ENCODE peak calls at places on chromosomes 7 and 10, in nine cellular contexts. A is cardiac muscle cell, H is dorsolateral prefrontal cortex, C is osteoblast, J is fibroblast of the aortic adventitia, D is NB4, Y is sigmoid colon, X is hepatocyte, P is A549. L is an unnamed sample.

GRCh38 chr10:44994752-44995530 is 5.8 kb upstream of the ZNF22 start:
- DNase-seq in P (no peak), H (no peak), X (no peak), A (no peak), Y (peak), D (no peak), C (no peak), J (no peak), L (no peak)

GRCh38 chr7:112420236-112420945 is 29.9 kb upstream of the IFRD1 start:
- DNase-seq in C (no peak), P (no peak), H (no peak), J (peak), D (no peak), X (no peak), Y (no peak), A (no peak), L (peak)

GRCh38 chr10:14158575-14158974 is 172.1 kb downstream of the FRMD4A start:
- DNase-seq in H (no peak), X (no peak), A (no peak), P (no peak), D (no peak), J (no peak), C (no peak), Y (no peak), L (no peak)

GRCh38 chr10:113442340-113442739 is 110.5 kb upstream of the HABP2 start:
- DNase-seq in Y (no peak), H (no peak), X (no peak), A (no peak), J (no peak), P (no peak), C (no peak), D (peak), L (no peak)

GRCh38 chr10:58412502-58412961 is 27.3 kb downstream of the TFAM start:
- DNase-seq in Y (no peak), A (no peak), D (no peak), H (no peak), X (no peak), J (peak), C (peak), P (peak), L (peak)

GRCh38 chr10:78594938-78595645 is 473.7 kb upstream of the ZMIZ1 start:
- DNase-seq in C (no peak), Y (no peak), A (no peak), D (no peak), H (no peak), J (no peak), P (no peak), X (no peak), L (no peak)

GRCh38 chr10:78927257-78927995 is 141.3 kb upstream of the ZMIZ1 start:
- DNase-seq in C (no peak), Y (no peak), P (no peak), X (no peak), D (no peak), A (no peak), J (no peak), H (no peak), L (no peak)

GRCh38 chr10:47090042-47090441 is 178.8 kb downstream of the PTPN20 start:
- DNase-seq in A (no peak), X (no peak), P (no peak), C (no peak), Y (no peak), J (no peak), D (no peak), H (no peak), L (no peak)

GRCh38 chr10:107022600-107023354 is 141.7 kb downstream of the SORCS1 start:
- DNase-seq in Y (no peak), A (no peak), H (no peak), X (no peak), D (no peak), P (no peak), C (no peak), J (no peak), L (no peak)

GRCh38 chr7:18583305-18583704 is 87.8 kb downstream of the HDAC9 start:
- DNase-seq in X (peak), J (peak), D (no peak), Y (no peak), P (no peak), A (peak), H (no peak), C (no peak), L (peak)

GRCh38 chr10:62647375-62648092 is 157.0 kb upstream of the ADO start:
- DNase-seq in D (no peak), C (no peak), A (no peak), J (no peak), P (no peak), H (no peak), Y (no peak), X (no peak), L (no peak)

GRCh38 chr10:112246-112645 is 23.0 kb upstream of the ZMYND11 start:
- DNase-seq in Y (no peak), J (no peak), H (no peak), P (no peak), A (no peak), X (peak), C (no peak), D (no peak), L (no peak)

GRCh38 chr7:81534996-81535395 is 234.9 kb downstream of the HGF start:
- DNase-seq in D (no peak), C (peak), P (no peak), X (no peak), A (no peak), Y (no peak), H (no peak), J (peak), L (peak)

GRCh38 chr7:68206946-68207485 is 1210.4 kb downstream of the TYW1 start:
- DNase-seq in J (no peak), A (no peak), P (no peak), D (no peak), X (no peak), H (no peak), Y (no peak), C (no peak), L (no peak)

GRCh38 chr7:68793513-68793912 is 804.8 kb upstream of the AUTS2 start:
- DNase-seq in Y (no peak), P (no peak), J (no peak), A (no peak), H (no peak), X (no peak), C (no peak), D (no peak), L (no peak)

GRCh38 chr7:73894851-73895441 is 34.0 kb downstream of the TMEM270 start:
- DNase-seq in J (peak), C (peak), P (peak), X (no peak), D (no peak), Y (peak), H (no peak), A (no peak), L (peak)

GRCh38 chr7:23471090-23471859 is 984 bp upstream of the IGF2BP3 start:
- DNase-seq in J (peak), C (peak), P (peak), D (peak), Y (no peak), H (no peak), A (peak), X (peak), L (no peak)

GRCh38 chr7:23472046-23472445 is 1.8 kb upstream of the IGF2BP3 start:
- DNase-seq in P (no peak), D (peak), A (no peak), X (no peak), H (no peak), C (peak), Y (no peak), J (no peak), L (no peak)

GRCh38 chr7:23472974-23473847 is 2.9 kb upstream of the IGF2BP3 start:
- DNase-seq in J (no peak), D (peak), C (peak), P (no peak), H (no peak), X (no peak), Y (no peak), A (no peak), L (no peak)

GRCh38 chr7:23473848-23474097 is 3.5 kb upstream of the IGF2BP3 start:
- DNase-seq in H (no peak), X (peak), D (peak), Y (no peak), A (peak), C (no peak), J (no peak), P (no peak), L (no peak)

GRCh38 chr7:23472556-23472955 is 2.3 kb upstream of the IGF2BP3 start:
- DNase-seq in D (no peak), X (no peak), C (no peak), H (no peak), P (no peak), A (no peak), J (no peak), Y (no peak), L (no peak)
- H3K4me3 ChIP-seq in D (peak), X (peak), C (no peak), H (no peak), P (peak), A (peak), J (no peak), Y (no peak), L (no peak)

GRCh38 chr7:17300012-17300411 is 1.6 kb downstream of the AHR start:
- DNase-seq in H (no peak), J (no peak), P (no peak), X (no peak), A (no peak), D (no peak), C (no peak), Y (no peak), L (no peak)

GRCh38 chr7:17301491-17302101 is 3.1 kb downstream of the AHR start:
- DNase-seq in P (no peak), H (no peak), X (peak), C (peak), D (peak), Y (peak), J (peak), A (peak), L (peak)

GRCh38 chr7:17304926-17305325 is 6.5 kb downstream of the AHR start:
- DNase-seq in P (peak), A (no peak), C (no peak), H (no peak), D (peak), X (peak), J (peak), Y (no peak), L (peak)

GRCh38 chr7:17305387-17306171 is 7.1 kb downstream of the AHR start:
- DNase-seq in Y (no peak), A (no peak), X (no peak), P (no peak), C (no peak), D (no peak), J (no peak), H (no peak), L (no peak)

DNA sequence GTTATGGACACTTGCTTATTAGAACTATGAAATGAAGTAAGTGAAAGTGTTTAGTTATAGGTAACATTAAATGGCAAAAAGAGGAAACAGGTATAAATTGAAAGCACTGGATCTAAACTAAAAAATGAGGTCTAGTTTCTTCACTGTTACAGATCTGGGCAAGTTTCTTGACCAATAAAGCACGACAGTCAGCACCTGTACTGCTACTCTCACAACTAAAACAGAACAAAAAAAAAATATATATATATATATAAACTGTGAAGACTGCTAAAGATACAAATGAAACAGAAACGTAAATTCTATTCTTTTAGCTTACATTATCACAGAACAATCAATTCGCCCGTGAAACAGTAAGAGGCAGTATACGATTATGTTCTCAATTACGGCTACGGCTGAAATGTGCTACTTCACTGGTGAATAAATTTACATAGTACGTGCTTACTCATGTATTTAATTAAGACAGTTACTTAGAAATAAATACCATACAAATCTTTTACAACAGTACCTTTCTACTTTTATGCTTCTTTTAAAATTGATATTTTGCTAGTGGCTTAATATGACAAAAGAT is 4.2 kb downstream of the AHR start:
- DNase-seq in C (no peak), J (peak), P (no peak), A (no peak), H (no peak), Y (no peak), D (peak), X (peak), L (peak)
- TF ChIP-seq CTCF in C (peak), J (no peak), P (peak), A (peak), H (peak), Y (no peak), D (no peak), X (peak), L (peak)

GRCh38 chr7:38369816-38370493 is 96.5 kb upstream of the TARP start:
- DNase-seq in X (peak), Y (peak), A (peak), H (peak), D (peak), C (peak), P (peak), J (peak), L (peak)
- H3K4me3 ChIP-seq in X (no peak), Y (peak), A (no peak), H (no peak), D (no peak), C (no peak), P (no peak), J (no peak), L (no peak)

GRCh38 chr10:84205049-84205852 is 10.9 kb downstream of the CDHR1 start:
- DNase-seq in J (peak), D (peak), H (peak), X (peak), C (peak), P (peak), A (peak), Y (no peak), L (peak)
- TF ChIP-seq CTCF in J (peak), D (peak), H (peak), X (peak), C (peak), P (peak), A (peak), Y (peak), L (peak)

DNA sequence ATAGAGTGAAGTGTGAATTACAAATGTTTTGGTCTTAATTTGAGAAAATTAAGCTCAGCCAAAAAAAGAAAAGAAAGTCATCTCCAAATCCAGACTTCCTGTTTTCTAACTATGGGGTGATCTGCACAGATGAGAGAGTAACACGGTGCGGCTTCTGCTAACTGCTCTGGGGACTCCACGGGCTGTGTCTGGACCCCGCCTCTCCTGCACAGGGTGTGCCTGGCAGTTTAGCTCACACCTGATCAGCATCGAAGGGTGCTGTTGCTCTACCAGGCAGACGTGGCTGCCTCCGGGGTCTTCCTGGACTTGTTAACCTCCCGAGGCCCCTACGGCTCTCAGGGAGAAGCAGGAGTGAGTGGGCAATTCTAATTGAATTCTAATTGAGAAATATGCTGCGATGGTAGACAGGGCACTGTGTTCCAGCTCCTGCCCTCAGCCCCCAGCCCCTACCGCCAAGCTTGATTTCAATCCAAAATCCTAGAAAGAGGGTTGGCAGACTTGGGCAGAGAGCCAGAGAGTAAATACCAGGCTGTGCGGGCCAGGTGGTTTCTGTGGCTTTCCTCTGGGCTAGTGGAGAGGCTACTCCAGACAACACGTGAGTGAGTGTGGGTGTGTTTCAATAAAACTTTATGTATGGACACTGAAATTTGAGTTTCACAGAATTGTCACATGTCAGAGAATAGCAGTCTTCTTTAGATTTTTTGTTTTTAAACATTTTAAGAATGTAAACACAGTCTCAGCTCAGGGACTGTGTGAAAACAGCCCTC is 13.4 kb downstream of the SHH start:
- DNase-seq in D (peak), X (no peak), Y (no peak), P (no peak), J (no peak), H (peak), A (no peak), C (peak), L (no peak)
- H3K4me3 ChIP-seq in D (no peak), X (no peak), Y (no peak), P (no peak), J (no peak), H (no peak), A (no peak), C (peak), L (no peak)

GRCh38 chr10:123642697-123643096 is 23.5 kb upstream of the GPR26 start:
- DNase-seq in Y (no peak), C (no peak), H (no peak), D (no peak), P (no peak), A (no peak), X (peak), J (no peak), L (no peak)
- TF ChIP-seq CTCF in Y (no peak), C (no peak), H (no peak), D (no peak), P (peak), A (no peak), X (peak), J (no peak), L (no peak)

GRCh38 chr7:27464970-27465369 is 197.7 kb downstream of the HIBADH start:
- DNase-seq in A (no peak), D (no peak), Y (no peak), X (no peak), P (no peak), H (no peak), J (no peak), C (no peak), L (no peak)
- H3K4me3 ChIP-seq in A (no peak), D (no peak), Y (no peak), X (no peak), P (no peak), H (no peak), J (no peak), C (no peak), L (no peak)

DNA sequence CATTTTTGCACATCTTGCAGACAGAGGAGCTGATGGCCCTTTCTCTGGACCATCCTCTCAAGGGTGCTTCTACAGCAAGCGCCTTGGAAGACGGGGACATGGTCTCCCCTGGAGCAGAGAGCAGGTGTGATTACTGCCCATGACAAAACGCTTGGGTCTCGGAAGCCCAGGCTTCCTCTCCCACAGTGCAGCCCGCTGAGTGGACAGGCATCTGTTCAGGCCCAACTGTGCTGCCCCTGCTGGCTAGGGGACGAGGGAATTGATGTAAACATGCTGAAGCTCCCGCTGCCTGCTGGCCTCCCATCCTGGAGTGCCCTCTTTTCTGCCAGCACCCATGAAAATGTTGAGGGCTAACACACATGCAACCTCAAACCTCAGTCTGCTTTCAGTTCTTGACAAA is 14.3 kb downstream of the IL15RA start:
- DNase-seq in A (no peak), D (no peak), P (no peak), C (no peak), X (no peak), Y (peak), J (no peak), H (no peak), L (no peak)
- TF ChIP-seq CTCF in A (no peak), D (no peak), P (no peak), C (no peak), X (no peak), Y (no peak), J (no peak), H (no peak), L (no peak)

GRCh38 chr7:92057375-92057774 is 76.9 kb downstream of the CYP51A1 start:
- DNase-seq in P (no peak), H (no peak), D (peak), Y (no peak), C (no peak), A (peak), X (peak), J (peak), L (no peak)

GRCh38 chr7:92061154-92061553 is 73.1 kb downstream of the CYP51A1 start:
- DNase-seq in J (no peak), P (no peak), Y (no peak), C (peak), D (peak), A (no peak), H (no peak), X (no peak), L (no peak)

GRCh38 chr7:92058899-92059298 is 75.4 kb downstream of the CYP51A1 start:
- DNase-seq in C (no peak), H (no peak), J (no peak), X (no peak), D (no peak), Y (no peak), P (no peak), A (no peak), L (no peak)

GRCh38 chr7:92056276-92056675 is 78.0 kb downstream of the CYP51A1 start:
- DNase-seq in J (no peak), P (no peak), D (no peak), C (no peak), H (no peak), Y (no peak), A (no peak), X (peak), L (no peak)

GRCh38 chr7:92058040-92058439 is 76.2 kb downstream of the CYP51A1 start:
- DNase-seq in J (no peak), X (no peak), D (peak), H (no peak), Y (no peak), P (no peak), A (no peak), C (no peak), L (no peak)
- H3K4me3 ChIP-seq in J (no peak), X (no peak), D (no peak), H (no peak), Y (no peak), P (no peak), A (no peak), C (no peak), L (no peak)

L was measured in fibroblast of mammary gland.